ENCODE peak calls at places on chromosome 6, in nine cellular contexts. One of them, this sample, is unnamed. For H3K4me1, the result is how much of the 10 kb centered on the place peaks cover.

GRCh38 chr6:125198285-125199009 is 44.9 kb downstream of the TPD52L1 start:
- DNase-seq in effector memory CD4-positive, alpha-beta T cell: no peak
- DNase-seq in psoas muscle: no peak
- DNase-seq in pancreas: no peak
- DNase-seq in HCT116: no peak
- DNase-seq in IMR-90: no peak
- DNase-seq in testis: no peak
- DNase-seq in neuronal stem cell: no peak
- DNase-seq in esophagus squamous epithelium: no peak
- DNase-seq in this sample: no peak

GRCh38 chr6:44399991-44400390 is 12.5 kb downstream of the CDC5L start:
- DNase-seq in effector memory CD4-positive, alpha-beta T cell: no peak
- DNase-seq in psoas muscle: no peak
- DNase-seq in pancreas: no peak
- DNase-seq in HCT116: no peak
- DNase-seq in IMR-90: no peak
- DNase-seq in testis: no peak
- DNase-seq in neuronal stem cell: no peak
- DNase-seq in esophagus squamous epithelium: no peak
- DNase-seq in this sample: no peak

GRCh38 chr6:2448826-2449571 is 203.6 kb upstream of the GMDS start:
- DNase-seq in effector memory CD4-positive, alpha-beta T cell: no peak
- DNase-seq in psoas muscle: no peak
- DNase-seq in pancreas: no peak
- DNase-seq in HCT116: peak
- DNase-seq in IMR-90: peak
- DNase-seq in testis: peak
- DNase-seq in neuronal stem cell: peak
- DNase-seq in esophagus squamous epithelium: no peak
- DNase-seq in this sample: peak

GRCh38 chr6:119848706-119849105 is 499.1 kb upstream of the MAN1A1 start:
- DNase-seq in effector memory CD4-positive, alpha-beta T cell: no peak
- DNase-seq in psoas muscle: no peak
- DNase-seq in pancreas: no peak
- DNase-seq in HCT116: no peak
- DNase-seq in IMR-90: no peak
- DNase-seq in testis: no peak
- DNase-seq in neuronal stem cell: no peak
- DNase-seq in esophagus squamous epithelium: no peak
- DNase-seq in this sample: no peak

GRCh38 chr6:157982297-157982579 is 575 bp downstream of the SYNJ2 start:
- DNase-seq in effector memory CD4-positive, alpha-beta T cell: peak
- DNase-seq in psoas muscle: peak
- DNase-seq in pancreas: no peak
- DNase-seq in HCT116: no peak
- DNase-seq in IMR-90: no peak
- DNase-seq in testis: peak
- DNase-seq in neuronal stem cell: peak
- DNase-seq in esophagus squamous epithelium: no peak
- DNase-seq in this sample: peak

GRCh38 chr6:148502083-148502772 is 159.6 kb downstream of the SASH1 start:
- DNase-seq in effector memory CD4-positive, alpha-beta T cell: no peak
- DNase-seq in psoas muscle: peak
- DNase-seq in pancreas: no peak
- DNase-seq in HCT116: no peak
- DNase-seq in IMR-90: peak
- DNase-seq in testis: peak
- DNase-seq in neuronal stem cell: no peak
- DNase-seq in esophagus squamous epithelium: no peak
- DNase-seq in this sample: no peak

GRCh38 chr6:161200610-161201201 is 73.2 kb downstream of the AGPAT4 start:
- DNase-seq in effector memory CD4-positive, alpha-beta T cell: no peak
- DNase-seq in psoas muscle: no peak
- DNase-seq in pancreas: no peak
- DNase-seq in HCT116: no peak
- DNase-seq in IMR-90: no peak
- DNase-seq in testis: no peak
- DNase-seq in neuronal stem cell: no peak
- DNase-seq in esophagus squamous epithelium: no peak
- DNase-seq in this sample: no peak

GRCh38 chr6:156279306-156279969 is 497.7 kb upstream of the ARID1B start:
- DNase-seq in effector memory CD4-positive, alpha-beta T cell: no peak
- DNase-seq in psoas muscle: no peak
- DNase-seq in pancreas: no peak
- DNase-seq in HCT116: no peak
- DNase-seq in IMR-90: no peak
- DNase-seq in testis: no peak
- DNase-seq in neuronal stem cell: no peak
- DNase-seq in esophagus squamous epithelium: no peak
- DNase-seq in this sample: no peak

GRCh38 chr6:56278186-56278585 is 30.8 kb upstream of the COL21A1 start:
- DNase-seq in effector memory CD4-positive, alpha-beta T cell: no peak
- DNase-seq in psoas muscle: no peak
- DNase-seq in pancreas: no peak
- DNase-seq in HCT116: no peak
- DNase-seq in IMR-90: no peak
- DNase-seq in testis: no peak
- DNase-seq in neuronal stem cell: peak
- DNase-seq in esophagus squamous epithelium: no peak
- DNase-seq in this sample: no peak

GRCh38 chr6:149234051-149234962 is 83.2 kb upstream of the TAB2 start:
- DNase-seq in effector memory CD4-positive, alpha-beta T cell: no peak
- DNase-seq in psoas muscle: no peak
- DNase-seq in pancreas: no peak
- DNase-seq in HCT116: peak
- DNase-seq in IMR-90: peak
- DNase-seq in testis: no peak
- DNase-seq in neuronal stem cell: no peak
- DNase-seq in esophagus squamous epithelium: no peak
- DNase-seq in this sample: no peak

GRCh38 chr6:109580519-109580918 is 97.5 kb upstream of the ZBTB24 start:
- DNase-seq in effector memory CD4-positive, alpha-beta T cell: no peak
- DNase-seq in psoas muscle: no peak
- DNase-seq in pancreas: no peak
- DNase-seq in HCT116: no peak
- DNase-seq in IMR-90: peak
- DNase-seq in testis: no peak
- DNase-seq in neuronal stem cell: no peak
- DNase-seq in esophagus squamous epithelium: no peak
- DNase-seq in this sample: no peak

DNA sequence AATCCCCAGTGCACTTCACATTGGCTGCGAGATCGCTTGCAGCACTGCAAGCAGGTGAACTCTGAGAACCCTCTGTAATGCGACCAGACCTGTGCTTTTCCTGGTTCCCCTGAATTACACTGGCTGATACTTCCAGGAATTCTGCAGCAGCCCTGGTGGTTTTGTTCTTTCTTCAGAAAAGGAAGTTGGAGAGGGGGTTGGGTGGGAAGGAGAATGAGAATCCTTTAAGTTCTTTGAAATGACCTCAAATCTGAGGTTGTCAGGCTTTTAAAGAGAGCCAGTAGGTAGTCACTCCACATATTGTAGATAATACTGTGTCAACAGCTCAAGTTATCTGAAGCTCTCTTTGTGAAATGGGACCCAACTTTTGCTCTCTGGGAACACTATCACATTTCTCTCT is 62.4 kb downstream of the GCNT2 start:
- DNase-seq in effector memory CD4-positive, alpha-beta T cell: no peak
- DNase-seq in psoas muscle: no peak
- DNase-seq in pancreas: no peak
- DNase-seq in HCT116: no peak
- DNase-seq in IMR-90: no peak
- DNase-seq in testis: no peak
- DNase-seq in neuronal stem cell: no peak
- DNase-seq in esophagus squamous epithelium: no peak
- DNase-seq in this sample: no peak
- H3K4me1 ChIP-seq in effector memory CD4-positive, alpha-beta T cell: under half
- H3K4me1 ChIP-seq in psoas muscle: under half
- H3K4me1 ChIP-seq in pancreas: under half
- H3K4me1 ChIP-seq in HCT116: under half
- H3K4me1 ChIP-seq in IMR-90: under half
- H3K4me1 ChIP-seq in testis: under half
- H3K4me1 ChIP-seq in neuronal stem cell: under half
- H3K4me1 ChIP-seq in esophagus squamous epithelium: under half
- H3K4me1 ChIP-seq in this sample: under half

GRCh38 chr6:51339728-51340127 is 521.1 kb downstream of the TFAP2B start:
- DNase-seq in effector memory CD4-positive, alpha-beta T cell: no peak
- DNase-seq in psoas muscle: no peak
- DNase-seq in pancreas: no peak
- DNase-seq in HCT116: no peak
- DNase-seq in IMR-90: no peak
- DNase-seq in testis: no peak
- DNase-seq in neuronal stem cell: peak
- DNase-seq in esophagus squamous epithelium: no peak
- DNase-seq in this sample: peak
- H3K4me3 ChIP-seq in effector memory CD4-positive, alpha-beta T cell: no peak
- H3K4me3 ChIP-seq in psoas muscle: no peak
- H3K4me3 ChIP-seq in pancreas: no peak
- H3K4me3 ChIP-seq in HCT116: no peak
- H3K4me3 ChIP-seq in IMR-90: no peak
- H3K4me3 ChIP-seq in testis: no peak
- H3K4me3 ChIP-seq in neuronal stem cell: no peak
- H3K4me3 ChIP-seq in esophagus squamous epithelium: no peak
- H3K4me3 ChIP-seq in this sample: no peak

DNA sequence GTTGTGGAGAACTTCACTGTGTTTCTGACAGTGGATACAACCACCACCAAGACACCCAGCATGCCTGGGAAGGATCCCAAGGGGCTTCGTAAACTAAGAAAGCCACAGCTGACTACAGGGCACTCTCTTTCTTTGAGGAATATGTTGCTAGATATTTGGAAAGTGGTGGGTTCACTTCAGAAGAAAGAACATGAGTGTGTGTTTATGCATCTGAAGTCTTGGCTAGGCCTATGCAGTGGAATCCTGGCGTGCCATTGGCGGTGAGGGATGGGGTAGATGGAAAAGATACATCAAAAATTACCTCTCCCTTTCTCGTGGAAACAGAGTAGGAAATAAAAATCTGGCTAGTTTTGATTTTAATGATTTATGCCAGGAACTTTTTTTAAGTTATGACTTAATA is 187.7 kb downstream of the PDE7B start:
- DNase-seq in effector memory CD4-positive, alpha-beta T cell: no peak
- DNase-seq in psoas muscle: no peak
- DNase-seq in pancreas: no peak
- DNase-seq in HCT116: no peak
- DNase-seq in IMR-90: peak
- DNase-seq in testis: no peak
- DNase-seq in neuronal stem cell: no peak
- DNase-seq in esophagus squamous epithelium: no peak
- DNase-seq in this sample: no peak
- H3K4me1 ChIP-seq in effector memory CD4-positive, alpha-beta T cell: under half
- H3K4me1 ChIP-seq in psoas muscle: under half
- H3K4me1 ChIP-seq in pancreas: under half
- H3K4me1 ChIP-seq in HCT116: under half
- H3K4me1 ChIP-seq in IMR-90: under half
- H3K4me1 ChIP-seq in testis: under half
- H3K4me1 ChIP-seq in neuronal stem cell: under half
- H3K4me1 ChIP-seq in esophagus squamous epithelium: under half
- H3K4me1 ChIP-seq in this sample: under half

DNA sequence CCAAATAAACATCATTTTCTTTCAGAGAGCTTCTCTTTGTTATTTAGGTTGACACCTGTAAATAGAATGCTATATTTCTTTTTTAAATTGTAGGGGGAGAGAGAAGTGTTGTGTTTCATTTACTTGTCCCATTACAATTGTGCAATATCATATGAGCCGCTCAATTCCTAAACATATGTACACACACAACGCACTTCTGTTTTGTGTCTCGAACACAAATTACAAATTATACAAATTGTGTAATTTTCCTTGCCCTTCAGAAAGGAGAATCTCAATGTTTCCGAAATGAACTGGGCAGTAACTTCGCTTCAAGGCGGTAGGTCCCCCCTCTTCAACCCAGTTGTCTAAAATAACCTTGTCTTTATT is 2.6 kb upstream of the ABT1 start:
- DNase-seq in effector memory CD4-positive, alpha-beta T cell: no peak
- DNase-seq in psoas muscle: no peak
- DNase-seq in pancreas: no peak
- DNase-seq in HCT116: no peak
- DNase-seq in IMR-90: no peak
- DNase-seq in testis: no peak
- DNase-seq in neuronal stem cell: no peak
- DNase-seq in esophagus squamous epithelium: no peak
- DNase-seq in this sample: no peak
- H3K4me3 ChIP-seq in effector memory CD4-positive, alpha-beta T cell: no peak
- H3K4me3 ChIP-seq in psoas muscle: no peak
- H3K4me3 ChIP-seq in pancreas: no peak
- H3K4me3 ChIP-seq in HCT116: peak
- H3K4me3 ChIP-seq in IMR-90: no peak
- H3K4me3 ChIP-seq in testis: no peak
- H3K4me3 ChIP-seq in neuronal stem cell: peak
- H3K4me3 ChIP-seq in esophagus squamous epithelium: no peak
- H3K4me3 ChIP-seq in this sample: no peak

DNA sequence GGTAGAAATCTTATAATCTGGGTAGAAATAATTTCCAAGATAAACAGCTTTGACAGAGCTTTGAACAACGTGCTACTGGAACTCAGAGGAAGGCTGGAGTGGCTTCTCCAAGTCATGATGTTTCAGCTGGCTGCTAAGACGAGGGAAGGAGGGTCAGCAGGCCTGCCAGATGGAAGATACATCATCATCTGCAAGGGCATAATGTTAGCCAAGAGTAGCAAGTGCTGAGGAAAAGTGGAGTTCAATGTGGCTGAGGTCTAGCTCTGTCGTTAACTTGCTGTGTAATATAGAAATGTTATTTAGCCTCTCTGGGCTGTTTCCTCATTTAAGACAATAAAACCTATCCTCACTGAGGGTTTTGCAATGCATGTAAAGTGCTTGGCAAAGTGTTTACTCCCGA is 35.1 kb downstream of the RGS17 start:
- DNase-seq in effector memory CD4-positive, alpha-beta T cell: no peak
- DNase-seq in psoas muscle: no peak
- DNase-seq in pancreas: no peak
- DNase-seq in HCT116: no peak
- DNase-seq in IMR-90: no peak
- DNase-seq in testis: no peak
- DNase-seq in neuronal stem cell: no peak
- DNase-seq in esophagus squamous epithelium: no peak
- DNase-seq in this sample: no peak
- H3K4me1 ChIP-seq in effector memory CD4-positive, alpha-beta T cell: under half
- H3K4me1 ChIP-seq in psoas muscle: under half
- H3K4me1 ChIP-seq in pancreas: under half
- H3K4me1 ChIP-seq in HCT116: under half
- H3K4me1 ChIP-seq in IMR-90: under half
- H3K4me1 ChIP-seq in testis: under half
- H3K4me1 ChIP-seq in neuronal stem cell: under half
- H3K4me1 ChIP-seq in esophagus squamous epithelium: under half
- H3K4me1 ChIP-seq in this sample: under half

DNA sequence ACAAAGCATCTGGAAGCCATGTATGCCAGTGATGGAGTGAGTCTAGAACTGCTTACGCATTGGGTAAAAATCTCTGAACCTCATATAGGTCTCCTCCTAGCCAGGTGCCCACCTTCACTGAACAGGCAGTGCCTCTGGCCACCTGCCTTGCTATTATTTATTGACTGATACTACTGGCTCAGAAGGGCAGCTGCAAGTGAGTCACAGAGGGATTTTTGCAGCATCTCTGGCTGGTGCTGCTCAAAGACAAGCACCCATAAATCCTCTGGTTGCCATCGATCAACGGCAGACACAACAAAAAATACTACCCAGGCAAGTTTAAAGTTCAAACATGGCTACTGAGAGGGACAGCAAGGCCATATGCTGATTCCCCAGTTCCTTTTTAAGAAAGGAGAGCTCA is 279.4 kb downstream of the UBE3D start:
- DNase-seq in effector memory CD4-positive, alpha-beta T cell: no peak
- DNase-seq in psoas muscle: no peak
- DNase-seq in pancreas: no peak
- DNase-seq in HCT116: no peak
- DNase-seq in IMR-90: no peak
- DNase-seq in testis: no peak
- DNase-seq in neuronal stem cell: no peak
- DNase-seq in esophagus squamous epithelium: no peak
- DNase-seq in this sample: no peak
- H3K4me3 ChIP-seq in effector memory CD4-positive, alpha-beta T cell: no peak
- H3K4me3 ChIP-seq in psoas muscle: no peak
- H3K4me3 ChIP-seq in pancreas: no peak
- H3K4me3 ChIP-seq in HCT116: no peak
- H3K4me3 ChIP-seq in IMR-90: no peak
- H3K4me3 ChIP-seq in testis: no peak
- H3K4me3 ChIP-seq in neuronal stem cell: no peak
- H3K4me3 ChIP-seq in esophagus squamous epithelium: no peak
- H3K4me3 ChIP-seq in this sample: no peak

This sample was measured in HAP-1.